ENCODE peak calls at places on chromosomes 7 and 10, in five cellular contexts. One of them, this sample, is unnamed. For H3K4me1, H3K27me3 and H3K36me3, the result is how much of the 10 kb centered on the place peaks cover.

GRCh38 chr10:86868353-86868752 is 89.1 kb downstream of the MMRN2 start:
- DNase-seq in neuronal stem cell: peak
- DNase-seq in upper lobe of left lung: peak
- DNase-seq in left ventricle myocardium inferior: no peak
- DNase-seq in tibial nerve: no peak
- DNase-seq in this sample: no peak

GRCh38 chr7:139011373-139011772 is 24.5 kb downstream of the ZC3HAV1L start:
- DNase-seq in tibial nerve: no peak
- DNase-seq in upper lobe of left lung: no peak
- DNase-seq in left ventricle myocardium inferior: no peak
- DNase-seq in neuronal stem cell: no peak
- DNase-seq in this sample: no peak

GRCh38 chr7:121557034-121557892 is 161.2 kb upstream of the FAM3C start:
- DNase-seq in tibial nerve: no peak
- DNase-seq in neuronal stem cell: no peak
- DNase-seq in upper lobe of left lung: no peak
- DNase-seq in left ventricle myocardium inferior: no peak
- DNase-seq in this sample: no peak

GRCh38 chr7:55975944-55976633 is 11.7 kb downstream of the NIPSNAP2 start:
- DNase-seq in left ventricle myocardium inferior: no peak
- DNase-seq in neuronal stem cell: no peak
- DNase-seq in tibial nerve: no peak
- DNase-seq in upper lobe of left lung: no peak
- DNase-seq in this sample: no peak

GRCh38 chr10:124353896-124354295 is 64.8 kb downstream of the OAT start:
- DNase-seq in left ventricle myocardium inferior: no peak
- DNase-seq in neuronal stem cell: no peak
- DNase-seq in tibial nerve: no peak
- DNase-seq in upper lobe of left lung: peak
- DNase-seq in this sample: no peak

GRCh38 chr10:86225098-86225782 is 141.4 kb downstream of the GRID1 start:
- DNase-seq in upper lobe of left lung: no peak
- DNase-seq in left ventricle myocardium inferior: no peak
- DNase-seq in tibial nerve: no peak
- DNase-seq in neuronal stem cell: no peak
- DNase-seq in this sample: no peak

GRCh38 chr10:34196058-34196433 is 619.0 kb downstream of the PARD3 start:
- DNase-seq in left ventricle myocardium inferior: no peak
- DNase-seq in tibial nerve: no peak
- DNase-seq in upper lobe of left lung: no peak
- DNase-seq in neuronal stem cell: no peak
- DNase-seq in this sample: no peak

GRCh38 chr10:4082851-4083250 is 297.8 kb upstream of the KLF6 start:
- DNase-seq in neuronal stem cell: no peak
- DNase-seq in tibial nerve: no peak
- DNase-seq in upper lobe of left lung: no peak
- DNase-seq in left ventricle myocardium inferior: no peak
- DNase-seq in this sample: no peak

GRCh38 chr7:7869036-7869435 is 99.6 kb upstream of the GLCCI1 start:
- DNase-seq in left ventricle myocardium inferior: no peak
- DNase-seq in tibial nerve: no peak
- DNase-seq in neuronal stem cell: no peak
- DNase-seq in upper lobe of left lung: no peak
- DNase-seq in this sample: no peak

GRCh38 chr7:44972562-44972961 is 6.3 kb downstream of the MYO1G start:
- DNase-seq in neuronal stem cell: no peak
- DNase-seq in tibial nerve: no peak
- DNase-seq in upper lobe of left lung: no peak
- DNase-seq in left ventricle myocardium inferior: no peak
- DNase-seq in this sample: no peak

GRCh38 chr7:151213826-151214225 is 3.5 kb upstream of the H2BK1 start:
- DNase-seq in upper lobe of left lung: no peak
- DNase-seq in neuronal stem cell: no peak
- DNase-seq in left ventricle myocardium inferior: no peak
- DNase-seq in tibial nerve: no peak
- DNase-seq in this sample: no peak
- H3K4me1 ChIP-seq in upper lobe of left lung: under half
- H3K4me1 ChIP-seq in neuronal stem cell: under half
- H3K4me1 ChIP-seq in left ventricle myocardium inferior: under half
- H3K4me1 ChIP-seq in tibial nerve: under half
- H3K4me1 ChIP-seq in this sample: under half

DNA sequence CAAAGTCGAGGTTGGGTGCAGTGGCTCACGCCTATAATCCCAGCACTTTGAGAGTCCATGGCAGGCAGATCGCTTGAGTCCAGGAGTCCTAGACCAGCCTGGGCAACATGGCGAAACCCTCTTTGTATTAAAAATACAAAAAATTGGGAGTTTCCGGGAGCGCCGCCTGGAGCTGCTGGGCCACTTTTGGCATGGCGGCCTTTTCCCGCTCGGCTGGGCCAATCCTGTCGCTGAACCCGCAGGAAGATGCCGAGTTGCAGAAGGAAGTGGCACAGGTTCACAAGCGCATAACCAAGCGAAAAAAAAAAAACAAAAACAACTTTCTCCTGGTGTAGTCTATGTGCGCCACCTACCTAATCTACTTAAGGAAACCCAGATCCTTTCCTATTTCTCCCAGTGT is 30.9 kb upstream of the MTPAP start:
- DNase-seq in neuronal stem cell: no peak
- DNase-seq in tibial nerve: no peak
- DNase-seq in left ventricle myocardium inferior: no peak
- DNase-seq in upper lobe of left lung: no peak
- DNase-seq in this sample: no peak
- H3K27me3 ChIP-seq in neuronal stem cell: under half
- H3K27me3 ChIP-seq in tibial nerve: under half
- H3K27me3 ChIP-seq in left ventricle myocardium inferior: under half
- H3K27me3 ChIP-seq in upper lobe of left lung: under half
- H3K27me3 ChIP-seq in this sample: under half

GRCh38 chr7:148483515-148483914 is 107.1 kb upstream of the C7orf33 start:
- DNase-seq in neuronal stem cell: no peak
- DNase-seq in tibial nerve: no peak
- DNase-seq in upper lobe of left lung: no peak
- DNase-seq in left ventricle myocardium inferior: no peak
- DNase-seq in this sample: no peak

GRCh38 chr7:148483941-148484340 is 106.6 kb upstream of the C7orf33 start:
- DNase-seq in left ventricle myocardium inferior: no peak
- DNase-seq in tibial nerve: no peak
- DNase-seq in neuronal stem cell: no peak
- DNase-seq in upper lobe of left lung: no peak
- DNase-seq in this sample: no peak

GRCh38 chr7:148485618-148486017 is 104.9 kb upstream of the C7orf33 start:
- DNase-seq in tibial nerve: no peak
- DNase-seq in neuronal stem cell: no peak
- DNase-seq in upper lobe of left lung: no peak
- DNase-seq in left ventricle myocardium inferior: no peak
- DNase-seq in this sample: no peak

GRCh38 chr7:148481965-148482626 is 108.5 kb upstream of the C7orf33 start:
- DNase-seq in neuronal stem cell: no peak
- DNase-seq in left ventricle myocardium inferior: no peak
- DNase-seq in tibial nerve: no peak
- DNase-seq in upper lobe of left lung: no peak
- DNase-seq in this sample: no peak

GRCh38 chr7:148484486-148484885 is 106.1 kb upstream of the C7orf33 start:
- DNase-seq in tibial nerve: no peak
- DNase-seq in left ventricle myocardium inferior: no peak
- DNase-seq in neuronal stem cell: no peak
- DNase-seq in upper lobe of left lung: no peak
- DNase-seq in this sample: no peak
- H3K36me3 ChIP-seq in tibial nerve: under half
- H3K36me3 ChIP-seq in left ventricle myocardium inferior: under half
- H3K36me3 ChIP-seq in neuronal stem cell: under half
- H3K36me3 ChIP-seq in upper lobe of left lung: under half
- H3K36me3 ChIP-seq in this sample: under half

DNA sequence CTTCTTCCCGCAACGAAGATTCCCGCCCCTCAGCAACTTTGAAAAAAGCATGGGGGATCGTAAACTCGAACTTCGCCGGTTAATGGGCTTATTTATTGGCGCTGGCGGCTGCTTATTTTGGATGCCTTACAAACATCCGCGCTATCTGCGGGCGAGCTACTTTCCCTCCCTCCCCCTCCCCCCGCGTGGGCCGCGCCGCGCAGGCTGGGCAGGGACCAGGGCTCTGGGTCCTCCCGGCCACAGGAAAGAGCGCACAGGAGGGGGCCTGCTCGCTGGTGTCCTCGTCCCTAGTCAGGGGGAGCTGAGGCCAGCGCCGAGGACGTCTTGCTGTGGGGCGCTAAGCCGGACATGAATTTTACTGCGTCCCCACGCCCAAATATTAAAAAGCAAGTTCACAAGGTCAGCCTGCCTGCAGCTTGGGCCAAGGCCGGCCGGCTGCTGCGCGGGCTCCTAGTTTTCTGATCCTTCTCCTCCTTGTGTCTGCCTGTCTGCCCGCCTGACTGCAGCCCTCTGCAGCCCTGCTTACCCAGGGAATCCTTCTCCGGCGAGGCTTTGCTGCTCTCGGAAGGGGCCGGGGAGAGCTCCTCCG is 1.2 kb downstream of the HOXA10 start:
- DNase-seq in upper lobe of left lung: peak
- DNase-seq in left ventricle myocardium inferior: peak
- DNase-seq in tibial nerve: peak
- DNase-seq in neuronal stem cell: no peak
- DNase-seq in this sample: peak
- H3K4me1 ChIP-seq in upper lobe of left lung: under half
- H3K4me1 ChIP-seq in left ventricle myocardium inferior: under half
- H3K4me1 ChIP-seq in tibial nerve: under half
- H3K4me1 ChIP-seq in neuronal stem cell: under half
- H3K4me1 ChIP-seq in this sample: under half

GRCh38 chr7:128855559-128855958 is 7.1 kb upstream of the ATP6V1F start:
- DNase-seq in upper lobe of left lung: no peak
- DNase-seq in tibial nerve: no peak
- DNase-seq in neuronal stem cell: no peak
- DNase-seq in left ventricle myocardium inferior: no peak
- DNase-seq in this sample: no peak
- H3K27me3 ChIP-seq in upper lobe of left lung: under half
- H3K27me3 ChIP-seq in tibial nerve: under half
- H3K27me3 ChIP-seq in neuronal stem cell: under half
- H3K27me3 ChIP-seq in left ventricle myocardium inferior: under half
- H3K27me3 ChIP-seq in this sample: under half

GRCh38 chr10:46239999-46240683 is 46.7 kb upstream of the ANTXRL start:
- DNase-seq in upper lobe of left lung: no peak
- DNase-seq in left ventricle myocardium inferior: no peak
- DNase-seq in tibial nerve: no peak
- DNase-seq in neuronal stem cell: no peak
- DNase-seq in this sample: no peak
- H3K36me3 ChIP-seq in upper lobe of left lung: under half
- H3K36me3 ChIP-seq in left ventricle myocardium inferior: under half
- H3K36me3 ChIP-seq in tibial nerve: under half
- H3K36me3 ChIP-seq in neuronal stem cell: under half
- H3K36me3 ChIP-seq in this sample: under half

This sample was measured in ascending aorta.